ENCODE peak calls at places on chromosomes 2 and 18, in nine cellular contexts. B is spleen; U is small intestine; G is neuronal stem cell; H is tibial artery; F is adrenal gland; C is uterus; R is heart right ventricle; T is CD8-positive, alpha-beta memory T cell. E is an unnamed sample.

GRCh38 chr2:161199885-161200284 is 39.7 kb downstream of the TANK start:
- DNase-seq in H (no peak), T (no peak), R (no peak), U (no peak), G (no peak), C (no peak), F (no peak), B (no peak), E (no peak)

GRCh38 chr2:47180531-47180930 is 25.4 kb upstream of the STPG4 start:
- DNase-seq in R (no peak), U (no peak), B (no peak), C (no peak), H (no peak), F (no peak), T (no peak), G (no peak), E (no peak)

GRCh38 chr2:47021301-47022009 is 105.8 kb upstream of the MCFD2 start:
- DNase-seq in B (no peak), G (no peak), H (no peak), C (no peak), U (no peak), T (no peak), F (peak; percentile 63), R (no peak), E (no peak)

GRCh38 chr2:182666674-182667320 is 49.3 kb upstream of the DNAJC10 start:
- DNase-seq in T (peak; percentile 14), F (no peak), G (no peak), H (no peak), B (no peak), R (no peak), C (no peak), U (peak; percentile 18), E (no peak)

GRCh38 chr18:62612721-62613120 is 89.9 kb downstream of the ZCCHC2 start:
- DNase-seq in T (no peak), B (no peak), U (no peak), H (no peak), R (no peak), C (no peak), F (no peak), G (no peak), E (no peak)

GRCh38 chr2:98637401-98638144 is 29.2 kb downstream of the UNC50 start:
- DNase-seq in U (peak; percentile 53), F (no peak), C (no peak), T (peak; percentile 77), R (no peak), B (no peak), H (no peak), G (no peak), E (no peak)

GRCh38 chr18:71105078-71105819 is 816.4 kb downstream of the SOCS6 start:
- DNase-seq in H (peak; percentile 67), F (no peak), C (no peak), B (no peak), T (no peak), R (peak; percentile 5), U (no peak), G (no peak), E (no peak)

GRCh38 chr2:60565472-60565871 is 12.0 kb upstream of the BCL11A start:
- DNase-seq in F (peak; percentile 22), G (no peak), B (no peak), R (no peak), H (no peak), T (no peak), U (no peak), C (no peak), E (no peak)

GRCh38 chr2:196140213-196140612 is 31.2 kb downstream of the STK17B start:
- DNase-seq in C (no peak), U (no peak), T (no peak), F (no peak), H (no peak), B (no peak), R (no peak), G (no peak), E (no peak)

GRCh38 chr2:196145256-196145655 is 26.1 kb downstream of the STK17B start:
- DNase-seq in B (no peak), T (no peak), F (no peak), H (no peak), G (no peak), R (no peak), C (no peak), U (no peak), E (no peak)

GRCh38 chr2:196148736-196149135 is 22.6 kb downstream of the STK17B start:
- DNase-seq in U (no peak), B (no peak), F (no peak), R (no peak), T (no peak), G (no peak), H (no peak), C (no peak), E (no peak)

GRCh38 chr2:196144513-196145126 is 26.8 kb downstream of the STK17B start:
- DNase-seq in B (no peak), C (no peak), G (no peak), U (no peak), T (no peak), R (no peak), H (no peak), F (no peak), E (no peak)

DNA sequence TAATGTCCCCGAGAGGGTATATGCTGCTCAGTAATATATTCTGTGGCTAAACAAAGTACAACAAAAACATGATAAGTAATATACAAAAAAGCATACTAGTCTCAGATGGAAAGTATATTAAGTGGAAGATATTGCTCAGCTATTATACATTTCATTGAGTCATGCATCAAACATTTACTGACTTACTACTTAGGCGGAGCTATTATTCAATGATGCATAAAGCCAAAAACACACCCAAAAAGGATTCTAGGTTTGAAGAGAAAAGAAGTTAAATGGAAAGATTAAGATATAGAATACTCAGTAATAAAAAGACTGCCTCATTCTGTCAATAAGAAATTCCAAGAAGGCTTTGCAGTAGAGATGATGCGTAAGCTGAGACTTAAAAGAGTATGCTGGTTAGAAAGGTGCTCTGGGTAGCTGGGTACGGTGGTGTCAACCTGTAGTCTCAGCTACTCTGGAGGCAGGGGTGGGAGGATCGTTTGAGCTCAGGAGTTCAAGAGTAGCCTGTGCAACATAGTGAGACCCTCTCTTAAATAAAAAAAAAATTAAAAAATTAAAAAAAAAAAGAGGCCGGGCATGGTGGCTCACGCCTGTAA is 27.6 kb downstream of the STK17B start:
- DNase-seq in C (no peak), U (no peak), H (no peak), G (no peak), R (no peak), B (no peak), F (no peak), T (no peak), E (no peak)
- H3K27ac ChIP-seq in C (no peak overlapping the region), U (no peak overlapping the region), H (no peak overlapping the region), G (no peak overlapping the region), R (no peak overlapping the region), B (no peak overlapping the region), F (no peak overlapping the region), T (no peak overlapping the region), E (peak overlapping the region; percentile 63)

GRCh38 chr2:111157798-111158197 is 37.1 kb downstream of the BCL2L11 start:
- DNase-seq in U (no peak), B (no peak), F (no peak), R (no peak), H (no peak), G (no peak), C (no peak), T (no peak), E (no peak)

GRCh38 chr2:111155610-111156009 is 34.9 kb downstream of the BCL2L11 start:
- DNase-seq in C (no peak), G (no peak), H (no peak), T (no peak), B (no peak), F (no peak), U (no peak), R (no peak), E (peak; percentile 59)

GRCh38 chr2:111156529-111156928 is 35.8 kb downstream of the BCL2L11 start:
- DNase-seq in T (no peak), F (no peak), U (no peak), R (no peak), B (no peak), H (no peak), G (no peak), C (no peak), E (no peak)

GRCh38 chr2:111154758-111155157 is 34.0 kb downstream of the BCL2L11 start:
- DNase-seq in C (no peak), R (no peak), T (no peak), B (no peak), U (no peak), G (no peak), H (no peak), F (no peak), E (no peak)

DNA sequence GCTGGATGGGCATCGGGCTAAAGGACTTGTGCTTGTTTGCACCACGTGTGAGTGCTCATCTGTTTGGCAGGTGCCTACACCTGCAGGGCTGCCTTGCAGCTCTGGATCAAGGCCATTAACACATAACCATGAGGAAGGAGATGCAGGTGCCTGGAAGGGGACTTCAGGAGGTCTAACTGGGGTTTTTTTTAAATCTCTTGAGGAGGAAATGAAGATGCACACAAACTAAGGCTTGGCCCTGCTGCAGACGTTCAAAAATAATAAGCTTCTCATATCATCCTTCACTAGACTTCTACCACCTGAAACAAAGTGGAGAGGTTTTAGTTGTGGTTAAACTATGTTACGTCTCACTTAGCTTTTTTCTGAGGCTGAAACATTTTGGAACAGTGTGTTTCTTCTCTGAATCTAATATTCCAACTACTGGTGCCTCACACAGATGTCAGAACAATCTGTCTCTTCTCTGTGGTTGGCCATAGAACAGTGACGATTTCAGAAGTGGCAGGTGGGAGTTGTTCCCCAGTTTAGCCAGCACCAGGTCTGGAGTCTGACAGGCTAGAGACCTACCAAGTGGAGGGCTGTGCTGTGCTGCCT is 36.5 kb downstream of the BCL2L11 start:
- DNase-seq in R (no peak), T (no peak), H (no peak), U (no peak), C (no peak), F (no peak), G (no peak), B (no peak), E (no peak)
- H3K27ac ChIP-seq in R (no peak overlapping the region), T (no peak overlapping the region), H (no peak overlapping the region), U (peak overlapping the region; percentile 61), C (no peak overlapping the region), F (no peak overlapping the region), G (no peak overlapping the region), B (peak overlapping the region; percentile 64), E (no peak overlapping the region)

DNA sequence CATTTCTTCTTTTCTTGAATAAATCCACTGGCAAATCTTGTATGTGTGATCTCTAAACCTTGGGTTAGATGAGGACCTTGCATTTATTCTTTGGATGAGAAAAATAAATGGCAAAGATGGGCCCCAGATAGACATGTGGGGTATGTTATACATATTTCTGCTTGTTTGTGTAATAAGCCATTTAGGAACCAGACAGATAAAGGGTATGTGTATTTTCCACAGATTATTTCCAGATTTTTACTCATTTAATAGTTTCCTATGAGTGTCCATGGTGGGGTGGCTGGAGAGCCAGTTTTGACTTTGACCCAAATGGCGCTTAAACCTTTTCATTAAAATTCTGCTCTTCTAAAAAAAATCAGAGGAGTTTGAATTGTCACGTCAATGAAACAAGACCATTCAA is 102.8 kb downstream of the MYCN start:
- DNase-seq in B (no peak), R (no peak), C (no peak), T (no peak), F (no peak), U (no peak), H (no peak), G (no peak), E (no peak)
- H3K27ac ChIP-seq in B (no peak overlapping the region), R (no peak overlapping the region), C (no peak overlapping the region), T (no peak overlapping the region), F (no peak overlapping the region), U (no peak overlapping the region), H (no peak overlapping the region), G (no peak overlapping the region), E (no peak overlapping the region)

GRCh38 chr2:178676046-178676445 is 131.2 kb downstream of the TTN start:
- DNase-seq in U (no peak), G (no peak), C (no peak), B (no peak), H (no peak), R (no peak), T (no peak), F (no peak), E (no peak)

GRCh38 chr2:178679891-178680290 is 127.3 kb downstream of the TTN start:
- DNase-seq in B (no peak), T (no peak), H (no peak), G (no peak), C (no peak), R (no peak), F (no peak), U (no peak), E (no peak)

GRCh38 chr2:178677599-178677998 is 129.6 kb downstream of the TTN start:
- DNase-seq in F (no peak), R (no peak), B (no peak), C (no peak), H (no peak), G (no peak), T (no peak), U (no peak), E (no peak)

DNA sequence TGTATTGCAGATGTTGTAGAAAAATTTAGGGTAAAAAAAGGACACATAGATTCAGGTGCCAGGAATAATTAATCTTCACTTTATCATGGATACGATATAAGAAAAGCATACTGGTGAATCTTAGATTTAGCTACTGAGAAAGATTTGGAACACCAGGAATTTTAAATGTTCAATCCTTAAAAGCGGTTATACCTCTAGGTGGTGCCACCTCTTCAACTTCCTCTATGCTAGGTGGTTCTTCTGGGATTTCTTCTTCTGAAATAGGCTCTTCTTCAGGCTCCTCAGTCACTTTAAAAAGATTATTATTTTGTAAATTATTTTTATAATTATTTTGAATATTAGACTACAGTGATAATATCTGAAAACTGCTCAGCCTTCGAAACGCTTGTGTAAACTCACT is 133.1 kb downstream of the TTN start:
- DNase-seq in F (no peak), U (no peak), R (no peak), G (no peak), T (no peak), H (no peak), B (no peak), C (no peak), E (no peak)
- H3K27ac ChIP-seq in F (no peak overlapping the region), U (no peak overlapping the region), R (no peak overlapping the region), G (no peak overlapping the region), T (no peak overlapping the region), H (no peak overlapping the region), B (no peak overlapping the region), C (no peak overlapping the region), E (no peak overlapping the region)